ENCODE peak calls at places on chromosome 1, in eight cellular contexts. O, I, F, M, R, Z, K and B are unnamed samples.

GRCh38 chr1:76501576-76502219 is 365.6 kb upstream of the ST6GALNAC5 start:
- DNase-seq in K (no peak), I (no peak), M (no peak), R (no peak), F (peak), O (no peak), Z (no peak), B (peak)

GRCh38 chr1:69409731-69410456 is 157.8 kb upstream of the LRRC7 start:
- DNase-seq in O (no peak), K (no peak), M (no peak), Z (no peak), R (no peak), F (no peak), I (no peak), B (no peak)

GRCh38 chr1:1092890-1093609 is 18.9 kb upstream of the RNF223 start:
- DNase-seq in K (no peak), Z (peak), F (no peak), O (no peak), I (peak), M (no peak), R (no peak), B (no peak)

GRCh38 chr1:10694274-10694632 is 102.2 kb downstream of the CASZ1 start:
- DNase-seq in I (no peak), O (no peak), Z (peak), K (no peak), R (no peak), F (no peak), M (peak), B (no peak)

GRCh38 chr1:156865865-156866678 is 5.4 kb downstream of the NTRK1 start:
- DNase-seq in Z (no peak), M (no peak), F (no peak), K (no peak), O (no peak), I (no peak), R (no peak), B (no peak)

GRCh38 chr1:211951856-211952255 is 83.5 kb downstream of the INTS7 start:
- DNase-seq in M (peak), I (no peak), K (peak), O (no peak), F (no peak), R (peak), Z (no peak), B (peak)

GRCh38 chr1:154777151-154777550 is 92.9 kb downstream of the KCNN3 start:
- DNase-seq in K (no peak), F (no peak), Z (no peak), R (no peak), O (no peak), M (no peak), I (no peak), B (no peak)

GRCh38 chr1:1435094-1435903 is at the start of gene VWA1:
- DNase-seq in M (peak), I (peak), R (peak), F (peak), Z (peak), O (no peak), K (no peak), B (peak)

GRCh38 chr1:235286667-235287066 is 41.3 kb downstream of the ARID4B start:
- DNase-seq in R (peak), O (no peak), F (no peak), K (no peak), M (no peak), I (no peak), Z (no peak), B (no peak)

GRCh38 chr1:26531651-26532131 is 2.1 kb downstream of the RPS6KA1 start:
- DNase-seq in K (no peak), I (peak), R (no peak), O (no peak), M (no peak), F (no peak), Z (peak), B (no peak)

GRCh38 chr1:184792450-184792969 is 37.9 kb upstream of the EDEM3 start:
- DNase-seq in O (peak), Z (peak), F (no peak), I (peak), K (peak), R (peak), M (peak), B (no peak)

GRCh38 chr1:205543351-205544305 is 39.2 kb downstream of the CDK18 start:
- DNase-seq in R (peak), O (peak), Z (peak), F (no peak), M (peak), I (peak), K (peak), B (peak)

GRCh38 chr1:30618335-30618747 is 105.0 kb downstream of the MATN1 start:
- DNase-seq in R (no peak), K (no peak), M (no peak), I (no peak), Z (no peak), O (no peak), F (no peak), B (no peak)

GRCh38 chr1:235008239-235008638 is 120.4 kb downstream of the TOMM20 start:
- DNase-seq in I (no peak), R (no peak), O (no peak), F (no peak), K (no peak), M (no peak), Z (no peak), B (peak)

GRCh38 chr1:228084325-228084724 is 1.8 kb downstream of the ARF1 start:
- DNase-seq in I (no peak), R (peak), M (peak), Z (no peak), O (peak), K (no peak), F (no peak), B (no peak)

GRCh38 chr1:216173315-216173714 is 249.9 kb downstream of the USH2A start:
- DNase-seq in O (no peak), K (no peak), M (no peak), Z (no peak), R (peak), I (no peak), F (no peak), B (no peak)

GRCh38 chr1:43648448-43648847 is 1.5 kb upstream of the KDM4A start:
- DNase-seq in Z (no peak), R (no peak), F (no peak), M (peak), O (no peak), I (no peak), K (no peak), B (no peak)

GRCh38 chr1:114130846-114131525 is 22.7 kb downstream of the SYT6 start:
- DNase-seq in Z (no peak), R (no peak), O (no peak), I (no peak), M (no peak), K (no peak), F (no peak), B (no peak)

GRCh38 chr1:204025917-204026709 is 46.8 kb upstream of the SOX13 start:
- DNase-seq in M (no peak), R (no peak), O (no peak), Z (no peak), K (no peak), F (no peak), I (no peak), B (no peak)

GRCh38 chr1:77031101-77031662 is 163.9 kb downstream of the ST6GALNAC5 start:
- DNase-seq in R (peak), Z (no peak), O (peak), I (no peak), M (peak), F (no peak), K (peak), B (no peak)

GRCh38 chr1:228555074-228555989 is 68.2 kb downstream of the RNF187 start:
- DNase-seq in M (peak), O (no peak), F (peak), R (peak), Z (peak), K (no peak), I (no peak), B (no peak)

GRCh38 chr1:107171378-107171777 is 30.5 kb downstream of the NTNG1 start:
- DNase-seq in R (no peak), M (no peak), F (no peak), I (no peak), K (no peak), O (no peak), Z (no peak), B (no peak)

GRCh38 chr1:219906924-219907771 is 21.2 kb downstream of the SLC30A10 start:
- DNase-seq in O (no peak), R (no peak), I (no peak), K (no peak), F (no peak), Z (no peak), M (no peak), B (no peak)

GRCh38 chr1:156858959-156859522 is at the start of gene INSRR:
- DNase-seq in R (peak), F (no peak), O (no peak), I (no peak), M (peak), K (no peak), Z (no peak), B (no peak)

GRCh38 chr1:70509996-70510876 is 99.2 kb downstream of the CTH start:
- DNase-seq in I (no peak), K (peak), M (peak), R (peak), Z (no peak), O (peak), F (peak), B (peak)

GRCh38 chr1:22611530-22611947 is 24.9 kb upstream of the C1QA start:
- DNase-seq in I (no peak), F (no peak), K (peak), M (peak), Z (no peak), R (peak), O (peak), B (peak)

GRCh38 chr1:157219182-157219581 is 81.0 kb upstream of the ETV3 start:
- DNase-seq in R (no peak), Z (no peak), M (no peak), K (no peak), O (no peak), F (no peak), I (no peak), B (no peak)

GRCh38 chr1:200179126-200179780 is 151.7 kb downstream of the NR5A2 start:
- DNase-seq in R (peak), I (no peak), F (no peak), O (no peak), M (no peak), Z (no peak), K (peak), B (peak)

GRCh38 chr1:69196071-69196470 is 371.7 kb upstream of the LRRC7 start:
- DNase-seq in M (peak), K (no peak), F (no peak), R (no peak), Z (no peak), I (no peak), O (no peak), B (no peak)

GRCh38 chr1:36622741-36623648 is 140.3 kb upstream of the CSF3R start:
- DNase-seq in I (peak), F (no peak), O (no peak), M (no peak), R (no peak), Z (no peak), K (no peak), B (no peak)

GRCh38 chr1:54400321-54400720 is 5.9 kb downstream of the SSBP3 start:
- DNase-seq in M (no peak), O (no peak), R (no peak), Z (no peak), F (no peak), I (no peak), K (no peak), B (no peak)

GRCh38 chr1:109027841-109028240 is 14.1 kb downstream of the WDR47 start:
- DNase-seq in K (no peak), R (no peak), O (no peak), F (no peak), Z (no peak), M (no peak), I (no peak), B (no peak)

GRCh38 chr1:202221911-202222909 is 28.6 kb downstream of the LGR6 start:
- DNase-seq in K (no peak), I (no peak), M (no peak), Z (no peak), F (no peak), R (no peak), O (no peak), B (no peak)

GRCh38 chr1:154998818-154999650 is 3.6 kb upstream of the ZBTB7B start:
- DNase-seq in R (peak), I (peak), K (peak), Z (peak), F (peak), M (peak), O (peak), B (no peak)

GRCh38 chr1:209899948-209900347 is 38.1 kb upstream of the SYT14 start:
- DNase-seq in K (no peak), O (no peak), I (no peak), F (no peak), R (peak), Z (no peak), M (no peak), B (no peak)

GRCh38 chr1:206935491-206936067 is 10.7 kb downstream of the PIGR start:
- DNase-seq in K (no peak), R (peak), Z (no peak), F (no peak), I (peak), M (peak), O (no peak), B (peak)

GRCh38 chr1:150674881-150675280 is 22.1 kb downstream of the GOLPH3L start:
- DNase-seq in M (no peak), R (no peak), I (no peak), O (no peak), Z (no peak), K (no peak), F (no peak), B (no peak)